ENCODE peak calls at places on chromosomes 16 and 17, in eight cellular contexts. Q is GM23248, B is kidney epithelial cell, N is transverse colon, H is left ventricle myocardium inferior, F is endothelial cell of umbilical vein, Y is HepG2, L is body of pancreas. O is an unnamed sample.
A peak's percentile ranks its signal among the peaks of the same experiment; 100 is the strongest.

GRCh38 chr17:50221500-50222480 is 20.4 kb upstream of the COL1A1 start:
- DNase-seq in Q (peak; percentile 95), B (no peak), N (no peak), H (no peak), F (no peak), Y (no peak), L (no peak), O (no peak)

GRCh38 chr16:28548306-28548802 is 5.4 kb upstream of the SGF29 start:
- DNase-seq in Q (no peak), B (no peak), N (no peak), H (no peak), F (no peak), Y (no peak), L (no peak), O (no peak)

GRCh38 chr16:19718624-19718965 is 524 bp downstream of the IQCK start:
- DNase-seq in Q (peak; percentile 52), B (no peak), N (no peak), H (no peak), F (no peak), Y (no peak), L (peak; percentile 34), O (no peak)

GRCh38 chr17:48486557-48486956 is 44.3 kb downstream of the HOXB1 start:
- DNase-seq in Q (peak; percentile 97), B (peak; percentile 98), N (no peak), H (no peak), F (no peak), Y (no peak), L (no peak), O (no peak)

GRCh38 chr17:14337596-14338079 is 36.8 kb downstream of the HS3ST3B1 start:
- DNase-seq in Q (no peak), B (no peak), N (no peak), H (no peak), F (no peak), Y (no peak), L (no peak), O (no peak)

GRCh38 chr17:75571197-75571884 is 16.3 kb upstream of the MYO15B start:
- DNase-seq in Q (no peak), B (no peak), N (peak; percentile 71), H (no peak), F (peak; percentile 21), Y (no peak), L (no peak), O (no peak)

GRCh38 chr17:37742762-37743611 is 1.9 kb downstream of the HNF1B start:
- DNase-seq in Q (peak; percentile 29), B (no peak), N (peak; percentile 31), H (no peak), F (no peak), Y (peak; percentile 64), L (peak; percentile 46), O (peak; percentile 10)

GRCh38 chr17:35291802-35292201 is 48.9 kb downstream of the SLFN5 start:
- DNase-seq in Q (peak; percentile 86), B (no peak), N (no peak), H (no peak), F (no peak), Y (no peak), L (no peak), O (no peak)

GRCh38 chr16:11824362-11824761 is 27.0 kb downstream of the RSL1D1 start:
- DNase-seq in Q (peak; percentile 13), B (no peak), N (peak; percentile 41), H (peak; percentile 38), F (no peak), Y (peak; percentile 95), L (peak; percentile 46), O (no peak)

GRCh38 chr17:3660311-3660891 is 8.0 kb downstream of the TAX1BP3 start:
- DNase-seq in Q (no peak), B (no peak), N (no peak), H (peak; percentile 42), F (no peak), Y (no peak), L (no peak), O (no peak)

GRCh38 chr16:79964104-79964503 is 363.6 kb upstream of the MAF start:
- DNase-seq in Q (no peak), B (no peak), N (no peak), H (no peak), F (no peak), Y (no peak), L (no peak), O (no peak)

GRCh38 chr17:77186141-77186604 is 45.4 kb downstream of the SEC14L1 start:
- DNase-seq in Q (no peak), B (no peak), N (no peak), H (peak; percentile 28), F (no peak), Y (no peak), L (no peak), O (no peak)

GRCh38 chr17:2736956-2737355 is 12.5 kb downstream of the CCDC92B start:
- DNase-seq in Q (no peak), B (no peak), N (no peak), H (no peak), F (no peak), Y (no peak), L (no peak), O (no peak)

GRCh38 chr17:57875109-57876022 is 25.5 kb upstream of the MRPS23 start:
- DNase-seq in Q (peak; percentile 98), B (peak; percentile 93), N (peak; percentile 59), H (peak; percentile 76), F (peak; percentile 98), Y (peak; percentile 93), L (peak; percentile 65), O (no peak)

GRCh38 chr16:80682435-80683070 is 121.8 kb downstream of the CDYL2 start:
- DNase-seq in Q (peak; percentile 93), B (no peak), N (no peak), H (no peak), F (no peak), Y (no peak), L (no peak), O (no peak)

GRCh38 chr17:12445331-12445730 is 220.4 kb upstream of the MYOCD start:
- DNase-seq in Q (no peak), B (no peak), N (no peak), H (no peak), F (no peak), Y (no peak), L (no peak), O (no peak)

GRCh38 chr17:64148699-64149098 is 18.8 kb upstream of the ERN1 start:
- DNase-seq in Q (peak; percentile 33), B (no peak), N (no peak), H (no peak), F (no peak), Y (no peak), L (peak; percentile 11), O (no peak)

GRCh38 chr16:85751665-85752501 is 987 bp upstream of the C16orf74 start:
- DNase-seq in Q (peak; percentile 24), B (no peak), N (no peak), H (no peak), F (peak; percentile 53), Y (no peak), L (no peak), O (no peak)

GRCh38 chr17:68299817-68300216 is 8.5 kb downstream of the ARSG start:
- DNase-seq in Q (no peak), B (no peak), N (no peak), H (no peak), F (no peak), Y (no peak), L (no peak), O (no peak)
- H3K4me3 ChIP-seq in Q (no peak overlapping the region), B (no peak overlapping the region), N (no peak overlapping the region), H (no peak overlapping the region), F (no peak overlapping the region), Y (no peak overlapping the region), L (no peak overlapping the region), O (no peak overlapping the region)

GRCh38 chr16:4825196-4825595 is 21.9 kb downstream of the GLYR1 start:
- DNase-seq in Q (no peak), B (no peak), N (no peak), H (peak; percentile 60), F (no peak), Y (no peak), L (no peak), O (no peak)
- H3K36me3 ChIP-seq in Q (peaks cover 47% of the 10 kb centered on the region), B (peaks cover 1% of the 10 kb centered on the region), N (no peaks in the 10 kb centered on the region), H (peaks cover 92% of the 10 kb centered on the region), F (peaks cover 53% of the 10 kb centered on the region), Y (peaks cover 78% of the 10 kb centered on the region), L (no peaks in the 10 kb centered on the region), O (peaks cover 73% of the 10 kb centered on the region)

DNA sequence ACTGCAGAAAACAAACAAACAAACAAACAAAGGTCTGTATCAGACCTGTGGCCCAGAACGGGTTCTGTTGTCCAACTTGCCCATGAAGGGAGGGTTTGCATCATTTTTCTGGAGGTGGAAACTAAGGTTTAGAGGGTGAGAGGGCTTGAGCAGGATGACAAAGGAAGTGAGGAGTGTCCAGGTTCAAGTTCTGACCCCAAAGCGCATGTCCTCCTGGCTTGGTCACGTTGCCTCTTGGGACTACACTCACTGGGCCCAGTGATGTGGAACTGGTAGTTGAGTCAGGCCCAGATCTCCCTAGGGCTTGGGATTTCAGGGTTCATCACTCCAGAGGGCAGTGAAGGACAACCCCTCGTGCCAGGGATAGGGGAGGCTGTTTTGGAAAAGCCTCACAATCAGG is 1.8 kb downstream of the SREBF1 start:
- DNase-seq in Q (no peak), B (no peak), N (no peak), H (no peak), F (no peak), Y (no peak), L (no peak), O (no peak)
- H3K4me3 ChIP-seq in Q (peak overlapping the region; percentile 79), B (no peak overlapping the region), N (no peak overlapping the region), H (peak overlapping the region; percentile 89), F (no peak overlapping the region), Y (peak overlapping the region; percentile 35), L (no peak overlapping the region), O (no peak overlapping the region)

GRCh38 chr17:31877341-31877740 is 18.3 kb upstream of the COPRS start:
- DNase-seq in Q (no peak), B (no peak), N (no peak), H (no peak), F (no peak), Y (no peak), L (no peak), O (no peak)

GRCh38 chr17:31880311-31880710 is 21.2 kb downstream of the UTP6 start:
- DNase-seq in Q (no peak), B (no peak), N (no peak), H (no peak), F (no peak), Y (no peak), L (no peak), O (no peak)

GRCh38 chr17:31878703-31879073 is 19.6 kb upstream of the COPRS start:
- DNase-seq in Q (no peak), B (no peak), N (no peak), H (no peak), F (no peak), Y (no peak), L (no peak), O (no peak)

GRCh38 chr17:31877911-31878702 is 19.1 kb upstream of the COPRS start:
- DNase-seq in Q (no peak), B (no peak), N (no peak), H (no peak), F (peak; percentile 84), Y (no peak), L (no peak), O (no peak)

GRCh38 chr17:31882571-31882970 is 18.9 kb downstream of the UTP6 start:
- DNase-seq in Q (no peak), B (no peak), N (no peak), H (no peak), F (no peak), Y (no peak), L (no peak), O (no peak)
- H3K36me3 ChIP-seq in Q (peaks cover 78% of the 10 kb centered on the region), B (peaks cover 3% of the 10 kb centered on the region), N (no peaks in the 10 kb centered on the region), H (peaks cover 100% of the 10 kb centered on the region), F (peaks cover 22% of the 10 kb centered on the region), Y (peaks cover 76% of the 10 kb centered on the region), L (peaks cover 9% of the 10 kb centered on the region), O (peaks cover 37% of the 10 kb centered on the region)

O was measured in CD4-positive, alpha-beta memory T cell.